ENCODE peak calls at places on chromosome 22, in four cellular contexts. One of them, this sample, is unnamed.

GRCh38 chr22:47091921-47092700 is 329.7 kb downstream of the TBC1D22A start:
- DNase-seq in uterus: no peak
- DNase-seq in heart left ventricle: no peak
- DNase-seq in H1: no peak
- DNase-seq in this sample: no peak

GRCh38 chr22:40720538-40721256 is 41.4 kb downstream of the MCHR1 start:
- DNase-seq in uterus: no peak
- DNase-seq in heart left ventricle: no peak
- DNase-seq in H1: no peak
- DNase-seq in this sample: no peak

GRCh38 chr22:25497269-25497668 is 67.2 kb upstream of the GRK3 start:
- DNase-seq in H1: no peak
- DNase-seq in uterus: no peak
- DNase-seq in heart left ventricle: peak; percentile 17
- DNase-seq in this sample: no peak

GRCh38 chr22:37180531-37181231 is 7.4 kb downstream of the C1QTNF6 start:
- DNase-seq in H1: no peak
- DNase-seq in heart left ventricle: no peak
- DNase-seq in uterus: no peak
- DNase-seq in this sample: no peak

GRCh38 chr22:40322061-40322460 is 24.2 kb upstream of the ADSL start:
- DNase-seq in H1: no peak
- DNase-seq in uterus: no peak
- DNase-seq in heart left ventricle: no peak
- DNase-seq in this sample: no peak

GRCh38 chr22:47409501-47410275 is 647.2 kb downstream of the TBC1D22A start:
- DNase-seq in heart left ventricle: no peak
- DNase-seq in uterus: no peak
- DNase-seq in H1: no peak
- DNase-seq in this sample: no peak

GRCh38 chr22:35301370-35301874 is 1.7 kb downstream of the TOM1 start:
- DNase-seq in H1: no peak
- DNase-seq in heart left ventricle: no peak
- DNase-seq in uterus: peak; percentile 61
- DNase-seq in this sample: no peak

GRCh38 chr22:32904044-32904443 is 102.5 kb downstream of the TIMP3 start:
- DNase-seq in heart left ventricle: peak; percentile 52
- DNase-seq in uterus: peak; percentile 52
- DNase-seq in H1: no peak
- DNase-seq in this sample: no peak

DNA sequence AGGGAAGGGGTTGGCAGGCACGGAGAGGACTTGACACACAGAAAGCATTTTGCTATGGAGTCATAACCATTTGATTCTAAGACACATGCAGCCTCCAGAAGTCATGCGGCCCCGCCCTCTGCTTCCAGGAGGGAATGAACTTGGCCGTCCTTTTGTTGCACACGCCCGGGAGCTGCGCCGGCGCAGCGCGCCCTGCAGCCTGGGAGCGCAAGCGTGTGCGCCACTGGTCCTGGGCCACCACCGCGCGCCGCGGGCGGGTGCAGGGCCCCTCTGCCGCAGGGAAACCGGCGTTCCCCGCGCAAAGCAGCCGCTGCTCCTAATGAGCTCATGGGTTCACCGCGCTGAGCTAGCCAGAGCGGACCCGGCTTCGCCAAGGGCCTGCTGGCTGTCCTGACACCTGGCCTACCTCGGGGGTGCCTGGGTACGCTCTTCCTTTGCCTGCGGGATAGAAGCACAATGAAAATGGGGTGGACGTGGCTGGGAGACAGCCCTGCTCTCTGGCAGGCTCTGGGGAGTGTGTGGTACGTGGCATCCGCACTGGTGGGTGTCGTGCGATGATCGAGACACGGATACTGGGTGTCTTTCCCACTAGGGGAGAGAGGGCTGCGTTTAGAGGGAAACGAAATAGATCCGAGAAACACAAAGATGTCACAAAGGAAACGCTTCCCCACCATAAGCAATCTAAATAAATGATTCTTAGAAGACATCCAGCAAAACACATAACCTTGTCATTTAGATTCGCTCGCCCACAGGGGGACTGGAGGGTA is 669 bp downstream of the MICAL3 start:
- DNase-seq in heart left ventricle: peak; percentile 78
- DNase-seq in uterus: peak; percentile 80
- DNase-seq in H1: peak; percentile 53
- DNase-seq in this sample: no peak
- TF ChIP-seq POLR2A in heart left ventricle: no peak
- TF ChIP-seq POLR2A in uterus: peak; percentile 69
- TF ChIP-seq POLR2A in H1: no peak
- TF ChIP-seq POLR2A in this sample: no peak

DNA sequence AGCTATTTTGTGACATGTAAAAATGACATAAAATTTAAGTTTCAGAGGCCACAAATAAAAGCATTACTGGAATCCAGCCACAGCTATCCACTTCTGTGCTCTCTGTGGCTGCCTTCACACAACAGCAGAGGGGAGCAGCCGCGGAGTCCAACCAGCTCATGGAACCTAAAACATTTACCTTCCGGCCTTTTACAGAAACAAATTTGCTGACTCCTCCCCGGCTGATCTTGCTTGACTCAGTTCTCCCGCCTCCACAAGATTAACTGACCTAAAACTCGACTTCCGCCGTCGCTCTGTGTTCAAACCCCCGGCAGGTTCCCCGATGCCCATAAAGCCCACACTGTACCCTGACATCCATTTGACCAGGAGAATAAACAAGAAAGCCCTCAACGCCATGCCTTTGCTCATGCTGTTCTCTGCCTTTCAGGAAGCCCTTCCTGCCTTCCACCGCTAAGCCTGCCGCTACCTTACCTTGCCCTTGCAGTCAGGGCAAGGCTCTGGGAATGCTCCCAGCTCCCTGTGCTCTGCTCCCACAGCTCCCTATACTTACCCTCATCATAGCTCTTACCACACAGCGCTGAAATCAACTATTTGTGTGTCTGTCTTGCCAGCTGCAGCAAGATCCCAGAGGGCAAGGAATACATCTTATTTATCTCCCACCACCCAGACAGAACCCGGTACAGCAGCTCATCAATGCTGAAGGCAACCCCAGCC is 35.4 kb downstream of the MICAL3 start:
- DNase-seq in heart left ventricle: no peak
- DNase-seq in H1: no peak
- DNase-seq in uterus: no peak
- DNase-seq in this sample: no peak
- H3K4me3 ChIP-seq in heart left ventricle: no peak overlapping the region
- H3K4me3 ChIP-seq in H1: no peak overlapping the region
- H3K4me3 ChIP-seq in uterus: no peak overlapping the region
- H3K4me3 ChIP-seq in this sample: no peak overlapping the region

DNA sequence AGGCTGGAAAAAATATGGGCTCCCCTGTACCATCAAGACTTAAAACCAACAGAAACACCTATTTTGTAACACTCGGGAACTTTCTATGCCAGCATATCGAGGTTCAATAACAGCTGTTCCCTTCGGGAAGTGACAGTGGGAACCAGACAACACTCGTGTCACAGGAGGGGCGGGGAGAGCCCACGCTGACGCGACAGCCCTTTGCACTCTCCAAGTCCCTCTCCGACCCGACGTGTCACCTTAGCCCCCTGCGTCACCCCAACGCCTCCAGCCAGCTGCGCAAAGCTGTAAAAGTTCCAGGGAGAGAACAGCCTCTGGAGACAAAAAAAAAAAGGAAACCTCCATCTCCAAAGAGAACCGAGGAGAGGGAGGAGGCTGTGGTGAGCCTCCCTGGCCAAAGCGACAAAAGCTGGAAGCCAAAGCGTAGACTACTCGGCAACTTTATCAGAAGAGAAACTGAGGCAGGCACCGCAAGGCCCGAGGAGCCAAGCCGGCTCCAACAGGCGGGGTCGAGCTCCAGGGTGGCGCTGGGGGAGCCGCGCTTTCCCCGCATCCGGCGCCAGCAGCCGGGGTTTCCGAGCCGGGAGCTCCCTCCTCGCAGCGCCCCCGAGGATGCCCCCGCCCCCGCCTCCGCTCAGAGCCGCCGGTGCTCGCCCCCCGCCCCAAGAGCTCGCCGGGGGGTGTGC is 751 bp downstream of the ARFGAP3 start:
- DNase-seq in heart left ventricle: peak; percentile 73
- DNase-seq in uterus: peak; percentile 47
- DNase-seq in H1: no peak
- DNase-seq in this sample: no peak
- TF ChIP-seq POLR2A in heart left ventricle: no peak
- TF ChIP-seq POLR2A in uterus: no peak
- TF ChIP-seq POLR2A in H1: no peak
- TF ChIP-seq POLR2A in this sample: no peak

DNA sequence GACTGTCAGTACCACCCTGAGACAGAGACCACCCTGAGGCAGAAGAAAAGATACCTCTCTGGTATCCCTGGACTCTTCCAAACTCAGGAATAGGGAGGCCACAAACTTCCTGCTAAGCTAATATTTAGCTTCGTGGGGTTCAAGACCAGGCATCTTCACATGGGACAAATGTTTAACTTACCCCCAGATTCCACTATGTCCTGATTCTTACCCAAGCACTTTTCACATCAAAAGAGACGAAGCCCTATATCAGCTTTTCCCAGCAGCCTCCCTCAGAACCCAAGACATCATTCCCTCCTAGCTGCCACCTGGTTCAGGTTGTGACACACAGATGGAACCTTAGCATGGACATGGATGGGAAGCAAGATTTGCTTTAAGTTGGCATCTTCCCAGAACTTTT is 32.1 kb downstream of the SMC1B start:
- DNase-seq in H1: no peak
- DNase-seq in uterus: no peak
- DNase-seq in heart left ventricle: no peak
- DNase-seq in this sample: no peak
- H3K4me3 ChIP-seq in H1: no peak overlapping the region
- H3K4me3 ChIP-seq in uterus: no peak overlapping the region
- H3K4me3 ChIP-seq in heart left ventricle: no peak overlapping the region
- H3K4me3 ChIP-seq in this sample: no peak overlapping the region

DNA sequence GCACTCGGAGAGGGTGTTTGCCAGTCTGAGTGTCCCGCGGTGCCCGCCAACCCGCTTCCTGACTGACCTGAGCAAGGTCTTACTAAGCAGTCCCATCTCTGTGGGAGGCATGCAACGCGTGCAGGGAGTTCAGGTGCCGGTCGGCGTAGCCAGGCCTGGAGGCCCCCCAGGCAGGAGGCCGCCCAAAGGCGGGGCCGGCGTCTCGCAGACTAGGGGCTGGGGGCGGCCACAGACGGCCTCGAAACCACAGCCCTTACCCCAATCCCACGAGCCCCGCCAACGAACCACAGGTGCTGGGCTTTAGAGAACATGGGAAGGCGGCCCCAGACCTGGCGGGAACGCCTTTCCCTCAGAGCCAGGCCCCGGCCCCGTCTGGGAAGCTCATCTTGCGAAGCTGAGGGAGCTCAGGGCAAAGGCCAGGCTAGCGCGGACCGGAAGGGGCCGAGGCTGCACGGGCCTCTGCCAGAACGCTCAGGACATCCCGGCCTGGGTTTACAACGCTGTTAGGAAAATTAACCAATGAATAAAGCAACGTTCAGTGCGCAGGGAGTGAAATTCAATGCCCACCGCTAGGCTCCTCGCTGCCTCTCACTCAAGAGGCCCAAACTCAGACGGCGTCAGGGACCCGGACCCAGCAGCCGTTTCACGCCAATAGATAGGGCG is 2.1 kb upstream of the MTFP1 start:
- DNase-seq in H1: no peak
- DNase-seq in heart left ventricle: no peak
- DNase-seq in uterus: no peak
- DNase-seq in this sample: no peak
- TF ChIP-seq POLR2A in H1: peak; percentile 77
- TF ChIP-seq POLR2A in heart left ventricle: no peak
- TF ChIP-seq POLR2A in uterus: no peak
- TF ChIP-seq POLR2A in this sample: peak; percentile 92

DNA sequence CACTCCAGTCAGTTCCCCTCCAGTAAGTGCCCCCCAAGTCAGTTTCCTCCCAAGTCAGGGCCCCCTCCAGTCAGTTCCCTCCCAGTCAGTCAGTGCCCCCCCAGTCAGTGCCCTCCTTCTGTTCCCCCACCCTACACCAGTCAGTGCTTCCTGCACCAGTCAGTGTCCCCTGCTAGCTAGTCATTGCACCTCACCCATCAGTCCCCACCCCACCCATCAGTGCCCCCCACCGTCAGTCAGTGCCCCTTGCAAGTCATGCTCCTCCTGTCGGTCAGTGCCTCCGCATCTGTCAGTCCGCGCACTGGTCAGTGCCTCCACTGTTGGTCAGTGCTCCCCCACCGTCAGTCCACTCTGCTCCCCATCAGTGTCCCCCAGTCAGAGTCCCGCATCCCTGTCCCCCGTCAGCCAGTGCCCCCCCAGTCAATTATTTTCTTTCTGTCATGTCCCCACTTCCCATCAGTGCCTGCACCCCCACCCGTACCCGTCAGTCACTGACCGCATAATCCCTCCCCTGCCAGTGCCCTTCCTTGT is 3.4 kb downstream of the PPP6R2 start:
- DNase-seq in H1: no peak
- DNase-seq in heart left ventricle: no peak
- DNase-seq in uterus: no peak
- DNase-seq in this sample: no peak
- H3K4me3 ChIP-seq in H1: no peak overlapping the region
- H3K4me3 ChIP-seq in heart left ventricle: no peak overlapping the region
- H3K4me3 ChIP-seq in uterus: no peak overlapping the region
- H3K4me3 ChIP-seq in this sample: no peak overlapping the region

GRCh38 chr22:19290400-19291217 is 910 bp downstream of the CLTCL1 start:
- DNase-seq in uterus: peak; percentile 16
- DNase-seq in heart left ventricle: no peak
- DNase-seq in H1: no peak
- DNase-seq in this sample: no peak
- TF ChIP-seq POLR2A in uterus: no peak
- TF ChIP-seq POLR2A in heart left ventricle: no peak
- TF ChIP-seq POLR2A in H1: no peak
- TF ChIP-seq POLR2A in this sample: no peak

DNA sequence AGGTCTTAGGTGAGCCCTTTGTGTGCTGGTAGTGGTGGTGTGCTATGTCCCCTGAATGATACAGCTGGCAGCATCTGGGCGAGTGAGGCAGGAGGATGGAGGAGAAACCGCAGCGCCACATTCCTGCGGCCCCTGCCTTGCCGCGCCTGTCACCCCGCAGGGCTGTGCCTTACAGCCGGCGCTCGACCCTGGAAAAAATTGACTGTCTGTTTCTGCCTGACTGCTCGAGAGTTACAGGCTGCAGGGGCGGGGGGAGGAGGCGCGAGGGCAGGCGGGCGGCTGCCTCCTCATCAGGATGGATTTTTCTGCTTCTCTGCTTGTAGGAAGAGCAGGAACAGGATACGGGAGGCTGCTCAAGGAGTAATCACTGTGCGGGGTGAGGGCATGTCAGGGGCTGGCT is 443.4 kb downstream of the MIAT start:
- DNase-seq in uterus: peak; percentile 32
- DNase-seq in H1: no peak
- DNase-seq in heart left ventricle: no peak
- DNase-seq in this sample: no peak
- H3K4me3 ChIP-seq in uterus: no peak overlapping the region
- H3K4me3 ChIP-seq in H1: no peak overlapping the region
- H3K4me3 ChIP-seq in heart left ventricle: no peak overlapping the region
- H3K4me3 ChIP-seq in this sample: no peak overlapping the region